ENCODE peak calls at places on chromosomes 4 and X, in seven cellular contexts. O is adrenal gland, S is thoracic aorta, K is bronchial epithelial cell, B is brain microvascular endothelial cell, T is cardiac muscle cell, F is AG10803. R is an unnamed sample.

GRCh38 chr4:23881674-23882337 is 8.0 kb downstream of the PPARGC1A start:
- DNase-seq in B (no peak), S (no peak), O (no peak), K (no peak), F (no peak), T (no peak), R (no peak)

GRCh38 chr4:71440612-71441011 is 101.8 kb downstream of the SLC4A4 start:
- DNase-seq in T (no peak), K (no peak), O (no peak), S (no peak), B (no peak), F (no peak), R (no peak)

GRCh38 chr4:153471691-153472080 is 5.5 kb downstream of the TMEM131L start:
- DNase-seq in T (no peak), K (peak; percentile 88), F (no peak), S (no peak), O (no peak), B (no peak), R (no peak)

GRCh38 chrX:15749642-15750610 is 11.9 kb downstream of the CA5B start:
- DNase-seq in K (no peak), O (no peak), F (peak; percentile 44), B (no peak), S (no peak), T (no peak), R (peak; percentile 23)

GRCh38 chrX:51860679-51861078 is 32.7 kb upstream of the MAGED1 start:
- DNase-seq in K (peak; percentile 33), F (peak; percentile 34), S (no peak), B (no peak), O (no peak), T (peak; percentile 63), R (peak; percentile 60)

GRCh38 chr4:124940387-124940786 is 227.9 kb upstream of the ANKRD50 start:
- DNase-seq in T (peak; percentile 96), F (peak; percentile 96), B (peak; percentile 85), O (no peak), K (peak; percentile 97), S (no peak), R (peak; percentile 99)

GRCh38 chrX:16870861-16871584 is 861 bp upstream of the RBBP7 start:
- DNase-seq in O (no peak), T (no peak), K (no peak), S (no peak), F (peak; percentile 19), B (no peak), R (no peak)

GRCh38 chrX:97846718-97847237 is 963.1 kb downstream of the RPA4 start:
- DNase-seq in O (no peak), F (no peak), S (no peak), K (no peak), B (no peak), T (no peak), R (no peak)

GRCh38 chrX:542179-542578 is 88.4 kb upstream of the SHOX start:
- DNase-seq in F (no peak), S (no peak), K (no peak), O (no peak), B (no peak), T (no peak), R (no peak)

GRCh38 chr4:88745581-88746163 is 48.0 kb upstream of the NAP1L5 start:
- DNase-seq in T (no peak), K (no peak), F (no peak), B (no peak), S (no peak), O (no peak), R (no peak)

GRCh38 chrX:136662104-136662503 is 14.1 kb downstream of the CD40LG start:
- DNase-seq in S (no peak), F (no peak), O (no peak), B (no peak), T (no peak), K (no peak), R (no peak)

GRCh38 chr4:184417802-184418511 is 56.4 kb downstream of the IRF2 start:
- DNase-seq in O (no peak), B (peak; percentile 58), S (no peak), F (peak; percentile 75), K (peak; percentile 99), T (peak; percentile 67), R (peak; percentile 94)

GRCh38 chr4:795726-796119 is 30.2 kb downstream of the CPLX1 start:
- DNase-seq in T (no peak), S (no peak), K (no peak), O (no peak), F (no peak), B (no peak), R (no peak)

GRCh38 chr4:796206-796605 is 29.7 kb downstream of the CPLX1 start:
- DNase-seq in O (no peak), S (no peak), F (no peak), B (no peak), K (no peak), T (no peak), R (no peak)

GRCh38 chr4:793109-793861 is 32.6 kb downstream of the CPLX1 start:
- DNase-seq in O (no peak), F (no peak), S (no peak), B (no peak), K (no peak), T (no peak), R (no peak)

GRCh38 chr4:793941-794621 is 31.8 kb downstream of the CPLX1 start:
- DNase-seq in O (no peak), B (no peak), S (no peak), K (no peak), F (peak; percentile 23), T (no peak), R (no peak)

GRCh38 chr4:794911-795725 is 30.8 kb downstream of the CPLX1 start:
- DNase-seq in O (no peak), S (no peak), F (no peak), K (no peak), T (no peak), B (no peak), R (no peak)
- TF ChIP-seq CTCF in O (no peak), S (no peak), F (no peak), K (no peak), T (no peak), B (no peak), R (no peak)

DNA sequence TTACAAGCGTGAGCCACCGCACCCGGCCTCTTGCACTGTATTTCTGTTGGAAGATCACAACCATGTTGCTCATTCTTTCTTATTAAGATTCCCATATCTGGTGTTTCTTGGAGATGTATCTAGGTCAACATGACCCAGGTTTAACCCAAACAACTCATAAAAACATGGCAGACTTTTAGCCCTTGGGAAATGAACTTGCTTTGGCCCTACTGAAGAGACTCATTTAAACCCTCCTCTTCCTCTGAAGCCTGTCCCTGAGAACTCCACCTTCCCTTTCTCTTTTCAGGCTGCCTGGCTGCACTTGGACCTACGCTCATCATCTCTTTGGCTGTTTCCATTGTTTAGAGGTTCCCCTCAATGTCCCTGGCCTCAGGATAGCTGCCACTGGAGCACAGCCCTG is 22.8 kb upstream of the OPN1LW start:
- DNase-seq in B (no peak), O (no peak), K (no peak), F (no peak), T (no peak), S (no peak), R (no peak)
- H3K4me3 ChIP-seq in B (no peak overlapping the region), O (no peak overlapping the region), K (no peak overlapping the region), F (no peak overlapping the region), T (no peak overlapping the region), S (no peak overlapping the region), R (no peak overlapping the region)

DNA sequence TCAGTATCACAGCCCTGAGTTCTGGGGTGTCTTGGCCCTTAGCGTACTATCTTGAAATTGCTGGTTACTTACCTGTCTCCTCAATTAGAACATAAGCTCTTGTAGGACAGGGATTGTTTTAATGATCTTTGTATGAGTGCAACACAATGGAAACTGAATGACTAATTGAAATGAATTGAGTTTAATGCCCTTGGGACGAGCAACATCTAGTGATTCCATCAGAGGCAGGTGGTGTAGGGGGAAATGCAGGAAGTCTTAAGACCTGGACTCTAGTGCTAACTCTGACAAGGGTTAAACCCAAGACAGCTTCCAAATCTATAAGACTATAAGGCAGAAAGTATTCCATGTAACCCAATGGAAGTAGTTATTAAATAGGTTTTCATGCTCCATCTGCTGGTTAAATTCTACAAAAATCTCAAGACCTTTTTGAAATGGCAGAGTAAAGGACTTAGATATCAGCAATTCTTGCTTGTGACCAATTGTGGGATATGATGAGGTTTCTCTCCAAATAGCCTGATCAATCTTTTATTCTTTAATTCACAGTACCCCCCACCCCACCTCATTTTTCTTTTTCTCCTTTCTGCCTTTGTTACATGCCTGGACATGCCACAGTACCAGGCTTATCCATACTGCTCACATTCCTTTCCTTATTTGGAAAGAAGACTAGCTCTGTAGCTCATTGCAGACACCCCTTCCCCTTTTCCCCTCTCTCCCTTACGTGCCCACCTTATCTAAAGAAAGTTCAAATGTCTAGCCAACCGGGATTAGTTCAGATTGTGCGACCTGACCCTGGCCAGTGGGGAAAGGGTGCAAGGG is 340.8 kb downstream of the PAPSS1 start:
- DNase-seq in T (peak; percentile 35), F (peak; percentile 67), B (peak; percentile 7), S (no peak), K (peak; percentile 60), O (no peak), R (peak; percentile 54)
- TF ChIP-seq CTCF in T (no peak), F (peak; percentile 54), B (no peak), S (no peak), K (no peak), O (no peak), R (peak; percentile 23)

DNA sequence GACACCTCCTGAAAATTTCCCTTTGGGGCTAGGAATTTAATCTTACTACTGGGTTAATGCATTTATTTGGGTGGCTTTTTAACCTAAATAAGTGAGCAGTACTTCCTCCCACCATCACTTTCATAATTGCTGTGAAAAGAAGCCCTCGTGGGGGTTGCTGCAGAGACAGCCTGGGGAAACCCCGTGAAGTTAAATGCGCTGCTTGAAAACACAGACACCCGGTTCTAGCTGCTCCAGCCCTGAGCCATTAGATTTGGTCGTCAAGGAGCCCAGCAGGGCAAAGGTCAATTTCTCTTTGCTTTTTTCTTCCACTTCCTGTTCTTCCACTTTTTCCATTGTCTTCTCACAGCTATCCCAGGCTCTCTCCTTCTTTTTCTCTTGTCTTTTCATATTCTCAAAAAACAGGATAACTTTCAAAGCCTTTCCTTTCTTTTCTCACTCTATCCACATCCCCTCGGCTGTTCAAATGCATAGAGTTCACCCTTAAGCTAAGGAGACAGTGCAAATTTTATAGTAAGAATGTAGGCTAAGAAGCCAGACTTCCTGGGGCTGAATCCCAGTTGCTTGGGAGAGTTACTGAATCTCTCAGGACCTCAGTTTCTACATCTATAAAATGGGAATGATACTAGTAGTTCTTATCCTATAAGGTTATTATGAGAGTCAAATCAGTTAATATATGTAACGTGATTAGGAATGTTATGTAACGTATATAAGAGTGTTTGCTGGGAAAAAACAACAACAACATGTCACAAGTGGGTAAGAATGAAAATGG is 91.5 kb upstream of the ZNF827 start:
- DNase-seq in O (no peak), B (no peak), S (no peak), K (no peak), F (no peak), T (peak; percentile 29), R (no peak)
- H3K4me3 ChIP-seq in O (no peak overlapping the region), B (no peak overlapping the region), S (no peak overlapping the region), K (no peak overlapping the region), F (no peak overlapping the region), T (no peak overlapping the region), R (no peak overlapping the region)

R was measured in fibroblast of mammary gland.